ENCODE peak calls at places on chromosomes 7 and 10, in six cellular contexts. E is GM06990; B is GM04504; Q is GM23338; V is T follicular helper cell; A is stimulated activated CD8-positive, alpha-beta memory T cell treated with anti-CD3 and anti-CD28 coated beads, Interleukin-2, amount 100 ng/mL, for 48 hours. N is an unnamed sample.

GRCh38 chr7:157347217-157347904 is 10.6 kb downstream of the DNAJB6 start:
- DNase-seq in E (no peak), B (peak), Q (no peak), V (no peak), A (no peak), N (no peak)

GRCh38 chr10:1255166-1255565 is 199.0 kb downstream of the WDR37 start:
- DNase-seq in E (no peak), B (no peak), Q (no peak), V (no peak), A (no peak), N (no peak)

GRCh38 chr7:128398016-128398840 is 11.6 kb downstream of the IMPDH1 start:
- DNase-seq in E (no peak), B (no peak), Q (peak), V (no peak), A (no peak), N (no peak)

GRCh38 chr7:79502151-79502550 is 48.7 kb upstream of the MAGI2 start:
- DNase-seq in E (no peak), B (no peak), Q (peak), V (no peak), A (no peak), N (no peak)

GRCh38 chr10:51403522-51403921 is 295.9 kb downstream of the CSTF2T start:
- DNase-seq in E (no peak), B (no peak), Q (no peak), V (no peak), A (no peak), N (no peak)

GRCh38 chr7:739964-740942 is 13.2 kb upstream of the PRKAR1B start:
- DNase-seq in E (no peak), B (no peak), Q (no peak), V (no peak), A (no peak), N (no peak)

GRCh38 chr10:92690211-92691041 is 671 bp downstream of the HHEX start:
- DNase-seq in E (peak), B (no peak), Q (peak), V (no peak), A (peak), N (no peak)

GRCh38 chr7:75638607-75639070 is 100.1 kb downstream of the HIP1 start:
- DNase-seq in E (no peak), B (no peak), Q (peak), V (no peak), A (no peak), N (no peak)

GRCh38 chr10:43236176-43236850 is 30.6 kb downstream of the RASGEF1A start:
- DNase-seq in E (no peak), B (no peak), Q (no peak), V (no peak), A (no peak), N (no peak)

GRCh38 chr7:136133491-136133990 is 156.4 kb upstream of the MTPN start:
- DNase-seq in E (no peak), B (no peak), Q (peak), V (no peak), A (no peak), N (no peak)

GRCh38 chr7:53996856-53997255 is 545.3 kb upstream of the VSTM2A start:
- DNase-seq in E (no peak), B (no peak), Q (no peak), V (no peak), A (no peak), N (no peak)

GRCh38 chr10:788796-789748 is 99.6 kb upstream of the DIP2C start:
- DNase-seq in E (no peak), B (peak), Q (peak), V (no peak), A (no peak), N (no peak)

GRCh38 chr10:4822208-4822607 is 3.8 kb upstream of the AKR1E2 start:
- DNase-seq in E (no peak), B (no peak), Q (no peak), V (no peak), A (no peak), N (no peak)

GRCh38 chr10:18666810-18667209 is 7.6 kb downstream of the ARL5B start:
- DNase-seq in E (no peak), B (no peak), Q (peak), V (no peak), A (no peak), N (no peak)

GRCh38 chr10:132329565-132330485 is 2.2 kb upstream of the LRRC27 start:
- DNase-seq in E (no peak), B (peak), Q (no peak), V (no peak), A (no peak), N (no peak)

GRCh38 chr7:131370523-131370968 is 42.9 kb downstream of the MKLN1 start:
- DNase-seq in E (peak), B (no peak), Q (peak), V (no peak), A (no peak), N (peak)

GRCh38 chr7:46525876-46526275 is 604.8 kb upstream of the IGFBP3 start:
- DNase-seq in E (no peak), B (no peak), Q (no peak), V (no peak), A (no peak), N (no peak)

N was measured in GM12878.